ENCODE peak calls at places on chromosomes 2 and 18, in eight cellular contexts. L is tibial nerve, M is BE2C, W is spleen, J is ascending aorta, D is psoas muscle, X is fibroblast of mammary gland, G is stomach. B is an unnamed sample.

GRCh38 chr2:135685361-135685760 is 56.3 kb upstream of the UBXN4 start:
- DNase-seq in M (no peak), W (no peak), L (no peak), J (no peak), G (no peak), X (peak), D (no peak), B (no peak)

GRCh38 chr2:23411752-23412431 is 26.9 kb downstream of the KLHL29 start:
- DNase-seq in M (no peak), G (no peak), J (peak), L (peak), X (peak), W (no peak), D (no peak), B (no peak)

GRCh38 chr2:148106331-148106730 is 85.4 kb downstream of the MBD5 start:
- DNase-seq in W (no peak), D (no peak), J (no peak), X (no peak), L (no peak), M (no peak), G (no peak), B (no peak)

GRCh38 chr2:160747771-160748170 is 254.2 kb upstream of the RBMS1 start:
- DNase-seq in L (no peak), J (no peak), M (no peak), G (no peak), W (no peak), D (no peak), X (peak), B (no peak)

GRCh38 chr2:127709336-127709735 is 8.0 kb downstream of the SFT2D3 start:
- DNase-seq in W (no peak), D (no peak), G (no peak), J (no peak), L (no peak), X (no peak), M (no peak), B (no peak)

GRCh38 chr18:65942103-65942502 is 191.3 kb downstream of the CDH7 start:
- DNase-seq in J (no peak), X (no peak), L (no peak), G (no peak), D (no peak), M (no peak), W (no peak), B (no peak)

GRCh38 chr2:199339826-199340605 is 117.7 kb downstream of the SATB2 start:
- DNase-seq in W (no peak), X (peak), L (no peak), M (no peak), J (no peak), G (no peak), D (no peak), B (no peak)

GRCh38 chr18:62085766-62086165 is 101.1 kb downstream of the PIGN start:
- DNase-seq in X (peak), L (no peak), G (no peak), M (no peak), J (no peak), W (no peak), D (no peak), B (no peak)

GRCh38 chr2:187408926-187409325 is 39.1 kb downstream of the CALCRL start:
- DNase-seq in J (no peak), M (no peak), D (no peak), G (no peak), X (no peak), L (no peak), W (no peak), B (no peak)

GRCh38 chr2:177708660-177709328 is 316.2 kb downstream of the AGPS start:
- DNase-seq in L (no peak), D (no peak), J (no peak), M (peak), G (no peak), W (no peak), X (no peak), B (no peak)

DNA sequence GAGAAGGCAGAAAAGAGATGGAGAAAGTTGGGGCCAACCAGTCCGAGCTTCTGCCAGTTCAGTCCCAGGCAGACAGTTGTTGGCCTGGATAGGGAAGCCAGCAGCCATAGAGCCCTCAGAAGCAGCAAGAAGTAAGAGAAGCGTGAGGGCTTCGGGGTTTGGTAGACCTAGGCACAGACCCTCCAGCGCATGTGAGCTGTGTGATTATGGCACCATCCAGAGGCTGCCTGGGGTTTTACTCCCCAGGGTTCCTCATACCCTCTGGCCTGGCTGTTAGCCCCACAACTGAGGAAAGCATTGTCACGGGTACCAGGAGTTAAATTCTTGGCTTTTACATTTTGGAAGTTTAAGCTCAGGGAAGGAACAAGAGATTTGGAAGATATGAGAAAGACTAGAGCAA is 93.7 kb upstream of the RAB6C start:
- DNase-seq in J (peak), D (no peak), X (no peak), W (no peak), M (peak), L (no peak), G (peak), B (no peak)
- TF ChIP-seq CTCF in J (no peak), D (no peak), X (peak), W (no peak), M (peak), L (no peak), G (no peak), B (peak)

DNA sequence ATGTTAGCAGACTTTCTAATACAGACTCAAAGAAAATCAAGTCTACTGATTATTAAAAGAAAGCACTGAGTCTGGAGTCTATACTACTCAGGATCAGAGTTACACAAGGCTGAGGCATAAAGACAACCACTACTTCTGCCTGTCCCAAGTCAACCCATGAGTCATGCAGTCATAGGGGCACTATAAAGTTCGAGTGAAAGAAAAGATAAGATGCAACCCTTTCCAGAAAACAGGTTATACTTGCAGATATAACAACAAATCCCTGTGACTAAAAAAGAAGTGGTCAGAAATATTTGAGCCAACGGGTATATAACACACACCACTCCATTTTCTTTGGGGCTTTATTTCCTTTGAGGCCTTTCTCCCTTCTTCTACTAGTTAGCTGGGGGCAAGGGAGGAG is 18.6 kb upstream of the SCRN3 start:
- DNase-seq in G (no peak), L (no peak), W (no peak), M (no peak), J (no peak), D (no peak), X (peak), B (no peak)
- H3K4me3 ChIP-seq in G (no peak), L (no peak), W (no peak), M (no peak), J (no peak), D (no peak), X (no peak), B (no peak)

GRCh38 chr2:222774941-222775340 is 85.9 kb upstream of the ACSL3 start:
- DNase-seq in W (no peak), M (peak), X (peak), G (no peak), J (no peak), L (no peak), D (no peak), B (no peak)

GRCh38 chr2:222778400-222778799 is 82.4 kb upstream of the ACSL3 start:
- DNase-seq in G (no peak), X (no peak), W (no peak), D (no peak), L (no peak), J (no peak), M (no peak), B (no peak)

GRCh38 chr2:222779145-222779832 is 81.5 kb upstream of the ACSL3 start:
- DNase-seq in J (no peak), G (no peak), D (no peak), W (no peak), X (no peak), L (no peak), M (no peak), B (no peak)

GRCh38 chr2:222771832-222772231 is 89.0 kb upstream of the ACSL3 start:
- DNase-seq in L (no peak), W (no peak), J (no peak), G (no peak), X (no peak), M (no peak), D (no peak), B (no peak)

GRCh38 chr2:222776792-222777191 is 84.0 kb upstream of the ACSL3 start:
- DNase-seq in M (no peak), G (peak), J (no peak), W (no peak), D (no peak), X (no peak), L (no peak), B (no peak)
- TF ChIP-seq CTCF in M (no peak), G (no peak), J (no peak), W (no peak), D (no peak), X (no peak), L (no peak), B (no peak)

DNA sequence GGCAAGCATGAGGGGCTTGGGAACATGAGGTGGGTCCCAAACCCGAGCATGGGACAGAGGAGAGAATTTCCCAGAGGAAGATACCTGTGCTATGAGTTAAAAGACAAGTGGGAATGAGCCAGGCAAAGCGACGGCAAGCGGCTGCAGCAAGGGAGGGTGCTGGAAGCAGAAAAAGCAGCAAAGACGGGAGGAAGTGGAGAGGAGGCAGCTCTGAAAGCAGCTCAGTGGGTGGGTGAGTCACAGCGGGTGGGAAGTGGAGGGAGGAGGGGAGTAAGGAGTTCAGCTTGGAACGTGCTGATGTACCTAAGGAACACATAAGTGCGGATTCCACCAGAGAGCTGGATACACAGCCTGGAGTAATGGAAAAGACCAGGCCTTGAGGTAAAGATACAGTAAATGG is 41.4 kb downstream of the THUMPD2 start:
- DNase-seq in W (no peak), D (no peak), J (peak), X (peak), M (no peak), L (no peak), G (no peak), B (peak)
- H3K4me3 ChIP-seq in W (no peak), D (no peak), J (peak), X (no peak), M (no peak), L (no peak), G (no peak), B (no peak)

DNA sequence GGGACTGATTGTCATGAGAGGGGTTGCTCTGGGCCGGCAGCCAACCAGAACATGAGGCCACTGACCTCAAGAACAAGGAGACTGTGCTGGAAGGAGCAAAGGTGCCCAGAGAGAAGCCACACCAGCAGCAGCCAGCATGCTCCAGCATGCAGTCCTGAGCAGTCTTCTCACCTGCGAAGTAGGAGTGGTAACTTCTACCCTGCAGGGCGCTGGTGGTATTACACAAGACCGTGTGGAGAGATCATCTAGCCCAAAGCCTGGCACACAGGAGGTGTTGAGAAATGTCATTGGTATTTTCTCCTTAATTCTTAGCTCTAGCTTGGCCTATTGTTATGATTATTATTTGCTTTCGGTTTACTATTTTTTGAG is 132.7 kb downstream of the TSN start:
- DNase-seq in M (no peak), W (no peak), G (no peak), L (no peak), D (no peak), J (no peak), X (no peak), B (no peak)
- TF ChIP-seq CTCF in M (peak), W (no peak), G (no peak), L (no peak), D (peak), J (no peak), X (peak), B (peak)

GRCh38 chr2:17748745-17749144 is 4.9 kb downstream of the SMC6 start:
- DNase-seq in M (no peak), L (no peak), D (no peak), J (no peak), G (no peak), W (no peak), X (no peak), B (no peak)
- H3K4me3 ChIP-seq in M (no peak), L (no peak), D (no peak), J (no peak), G (no peak), W (no peak), X (no peak), B (no peak)

DNA sequence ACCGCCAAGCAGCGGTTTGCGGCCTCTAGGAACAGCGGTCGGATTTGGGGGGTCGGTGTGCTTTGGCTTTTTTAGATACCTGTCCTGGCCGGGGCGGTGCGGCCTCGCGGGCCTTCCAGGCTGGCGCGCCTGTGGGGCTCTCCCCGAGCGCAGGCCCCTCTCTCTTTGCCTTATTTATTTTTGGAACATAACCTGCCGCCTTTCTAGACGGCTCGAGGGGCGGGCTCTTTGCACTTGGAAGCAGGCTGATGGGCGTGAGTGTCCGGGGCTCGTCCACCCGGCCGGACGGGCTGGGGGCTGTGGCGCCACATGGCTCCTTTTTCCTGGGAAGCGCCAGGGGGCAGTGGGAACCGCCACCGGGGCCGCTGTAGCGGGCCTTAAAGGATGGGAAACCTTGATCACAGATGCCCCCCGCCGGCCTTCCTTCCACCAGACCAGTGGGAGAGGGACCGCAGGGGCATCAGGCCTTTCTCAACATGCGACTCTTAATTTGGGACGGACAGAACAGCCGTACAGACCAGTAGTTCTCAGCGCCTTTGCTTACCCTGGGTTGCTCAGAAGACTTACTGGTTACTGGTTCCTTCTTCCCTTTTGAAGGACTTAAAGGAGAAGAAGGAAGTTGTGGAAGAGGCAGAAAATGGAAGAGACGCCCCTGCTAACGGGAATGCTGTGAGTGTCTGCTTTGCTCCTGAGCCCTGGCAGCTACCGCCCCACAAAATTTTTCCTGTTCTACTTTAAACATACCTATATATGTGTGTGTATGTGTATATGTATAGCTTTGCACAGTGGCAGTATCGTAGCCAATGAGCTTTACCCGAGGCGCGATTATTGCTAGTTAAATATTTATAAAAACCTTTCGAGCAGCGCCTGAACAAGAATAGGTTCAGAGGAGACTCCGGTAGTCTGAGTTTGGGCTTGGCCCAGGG is 2.7 kb downstream of the PTMA start:
- DNase-seq in W (peak), X (no peak), L (no peak), J (peak), D (peak), G (peak), M (peak), B (no peak)
- TF ChIP-seq CTCF in W (no peak), X (peak), L (no peak), J (no peak), D (peak), G (no peak), M (peak), B (peak)

GRCh38 chr2:44211183-44211582 is 42.5 kb downstream of the PPM1B start:
- DNase-seq in X (no peak), D (no peak), J (no peak), M (no peak), W (no peak), L (no peak), G (no peak), B (no peak)
- H3K4me3 ChIP-seq in X (no peak), D (no peak), J (no peak), M (no peak), W (no peak), L (no peak), G (no peak), B (no peak)

GRCh38 chr2:97663962-97664635 is at the start of gene ACTR1B:
- DNase-seq in G (peak), X (peak), W (peak), J (peak), D (peak), L (peak), M (peak), B (peak)
- TF ChIP-seq CTCF in G (no peak), X (peak), W (peak), J (peak), D (peak), L (peak), M (peak), B (peak)

DNA sequence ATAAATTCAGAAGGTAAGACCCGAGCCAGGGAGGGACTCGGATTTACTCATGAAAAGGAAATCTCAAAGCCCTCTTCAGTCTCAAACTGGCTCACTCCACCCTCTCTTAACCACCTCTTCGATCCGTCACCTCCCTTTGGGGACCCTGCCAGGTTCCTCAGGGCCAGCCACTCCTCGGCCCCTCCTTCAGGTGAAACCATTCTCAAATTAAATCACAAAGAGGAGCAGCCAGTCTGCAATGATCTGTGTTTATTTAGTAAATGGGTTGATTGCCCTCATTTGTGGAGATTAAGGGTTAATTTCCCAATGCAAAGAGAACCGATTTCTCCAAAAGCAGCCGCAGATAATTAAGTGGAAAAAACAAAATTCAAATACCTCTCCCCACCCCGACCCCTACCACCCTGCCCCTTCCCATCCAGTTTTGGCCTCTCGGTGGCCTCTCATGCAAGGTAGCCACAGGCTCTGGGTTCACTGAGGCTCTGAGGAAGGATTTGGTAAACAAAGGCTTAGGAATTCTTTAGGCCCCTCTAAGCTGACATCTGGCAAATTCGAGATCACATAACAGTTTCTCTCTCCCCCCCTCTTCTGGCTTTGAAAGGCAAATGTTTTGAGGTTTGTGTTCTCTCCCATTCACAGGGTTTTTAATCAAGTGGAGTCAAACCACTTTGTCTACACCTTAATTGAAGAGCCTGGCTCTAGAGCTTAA is 10.3 kb upstream of the FZD7 start:
- DNase-seq in M (no peak), G (no peak), L (no peak), W (no peak), X (no peak), D (no peak), J (no peak), B (no peak)
- H3K4me3 ChIP-seq in M (no peak), G (no peak), L (no peak), W (no peak), X (no peak), D (no peak), J (no peak), B (no peak)